ENCODE peak calls at places on chromosomes 6 and 20, in seven cellular contexts. K is colonic mucosa, G is psoas muscle, E is A549, R is MM.1S, N is choroid plexus epithelial cell, W is cardiac fibroblast. O is an unnamed sample.

GRCh38 chr6:122122686-122123085 is 276.8 kb upstream of the HSF2 start:
- DNase-seq in K (no peak), G (no peak), E (no peak), R (no peak), N (no peak), W (no peak), O (no peak)

GRCh38 chr6:145148392-145149175 is 586.7 kb downstream of the EPM2A start:
- DNase-seq in K (no peak), G (no peak), E (peak), R (peak), N (peak), W (peak), O (peak)

GRCh38 chr6:134247271-134247833 is 70.6 kb downstream of the SGK1 start:
- DNase-seq in K (no peak), G (no peak), E (no peak), R (peak), N (no peak), W (no peak), O (no peak)

GRCh38 chr6:47817749-47818148 is 35.9 kb downstream of the OPN5 start:
- DNase-seq in K (no peak), G (no peak), E (no peak), R (no peak), N (no peak), W (no peak), O (no peak)

GRCh38 chr6:68400396-68400795 is 234.7 kb upstream of the ADGRB3 start:
- DNase-seq in K (no peak), G (no peak), E (no peak), R (no peak), N (no peak), W (no peak), O (no peak)

GRCh38 chr6:157602521-157603288 is 220.3 kb upstream of the SNX9 start:
- DNase-seq in K (no peak), G (no peak), E (no peak), R (no peak), N (no peak), W (no peak), O (no peak)

GRCh38 chr20:46089076-46089337 is 755 bp downstream of the NCOA5 start:
- DNase-seq in K (no peak), G (no peak), E (peak), R (no peak), N (no peak), W (no peak), O (no peak)

GRCh38 chr20:59525500-59526241 is 78.7 kb upstream of the PHACTR3 start:
- DNase-seq in K (peak), G (peak), E (peak), R (peak), N (peak), W (peak), O (peak)

GRCh38 chr6:43122146-43122545 is 46.0 kb downstream of the PTK7 start:
- DNase-seq in K (no peak), G (no peak), E (no peak), R (no peak), N (no peak), W (no peak), O (no peak)

GRCh38 chr6:76772951-76773350 is 690.3 kb downstream of the HTR1B start:
- DNase-seq in K (no peak), G (no peak), E (no peak), R (no peak), N (no peak), W (no peak), O (no peak)

GRCh38 chr6:170265655-170266054 is 25.2 kb downstream of the DLL1 start:
- DNase-seq in K (peak), G (peak), E (no peak), R (no peak), N (no peak), W (peak), O (no peak)

GRCh38 chr6:127031511-127031910 is 87.0 kb upstream of the RSPO3 start:
- DNase-seq in K (no peak), G (no peak), E (no peak), R (no peak), N (peak), W (no peak), O (peak)

GRCh38 chr6:24537082-24537699 is 42.4 kb downstream of the ALDH5A1 start:
- DNase-seq in K (no peak), G (no peak), E (no peak), R (no peak), N (peak), W (no peak), O (no peak)

GRCh38 chr20:5540091-5540490 is 210.1 kb upstream of the SHLD1 start:
- DNase-seq in K (no peak), G (no peak), E (no peak), R (no peak), N (no peak), W (no peak), O (no peak)

GRCh38 chr6:12344949-12345693 is 55.0 kb downstream of the EDN1 start:
- DNase-seq in K (no peak), G (no peak), E (no peak), R (no peak), N (no peak), W (peak), O (no peak)

GRCh38 chr6:56250266-56250665 is 2.9 kb upstream of the COL21A1 start:
- DNase-seq in K (no peak), G (no peak), E (no peak), R (no peak), N (no peak), W (no peak), O (no peak)

GRCh38 chr6:1617466-1618304 is 8.0 kb downstream of the FOXC1 start:
- DNase-seq in K (no peak), G (peak), E (no peak), R (no peak), N (no peak), W (no peak), O (no peak)

GRCh38 chr6:170048615-170049256 is 242.1 kb downstream of the DLL1 start:
- DNase-seq in K (peak), G (peak), E (no peak), R (no peak), N (peak), W (peak), O (peak)

GRCh38 chr20:8254911-8255582 is 123.0 kb downstream of the PLCB1 start:
- DNase-seq in K (no peak), G (no peak), E (no peak), R (no peak), N (peak), W (no peak), O (peak)

DNA sequence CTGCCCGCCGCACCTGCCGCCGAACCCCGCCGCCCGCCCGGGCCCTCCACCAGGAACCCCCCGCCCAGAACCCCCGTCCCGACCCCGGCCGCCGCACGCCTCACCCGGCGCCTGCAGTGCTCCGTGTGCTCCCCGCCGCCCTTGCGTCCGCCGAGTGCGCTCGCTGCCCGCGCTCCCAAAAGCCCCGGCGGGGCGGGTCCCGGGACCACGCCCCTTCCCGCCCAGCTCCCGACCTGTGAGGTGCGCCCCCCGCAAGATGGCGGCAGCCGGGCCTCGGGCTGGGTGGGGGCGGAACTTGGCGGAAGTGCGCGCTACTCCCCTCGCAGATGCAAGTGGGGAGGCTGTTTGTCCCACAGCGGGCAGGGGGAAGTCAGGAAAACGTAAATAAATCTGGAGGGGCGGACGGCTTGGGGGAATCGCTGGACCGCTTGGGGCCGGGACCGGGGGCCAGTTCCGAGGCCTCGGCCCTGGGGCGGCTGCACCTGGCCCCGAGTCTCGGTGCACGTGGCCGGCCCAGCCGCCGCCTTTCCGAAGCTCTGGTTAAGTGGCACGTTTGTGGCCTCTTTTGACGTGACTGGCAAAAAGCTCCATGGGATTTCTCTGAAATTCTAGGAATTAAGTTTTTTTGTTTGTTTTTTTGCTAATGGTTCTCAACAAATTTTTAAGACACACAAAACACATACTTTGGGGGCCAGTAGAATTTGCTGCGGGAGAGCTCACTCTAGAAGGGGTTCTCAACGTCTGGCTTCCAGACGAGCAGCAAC is at the start of gene EZR:
- DNase-seq in K (peak), G (peak), E (peak), R (peak), N (peak), W (peak), O (peak)
- TF ChIP-seq CTCF in K (no peak), G (no peak), E (no peak), R (no peak), N (no peak), W (no peak), O (no peak)

DNA sequence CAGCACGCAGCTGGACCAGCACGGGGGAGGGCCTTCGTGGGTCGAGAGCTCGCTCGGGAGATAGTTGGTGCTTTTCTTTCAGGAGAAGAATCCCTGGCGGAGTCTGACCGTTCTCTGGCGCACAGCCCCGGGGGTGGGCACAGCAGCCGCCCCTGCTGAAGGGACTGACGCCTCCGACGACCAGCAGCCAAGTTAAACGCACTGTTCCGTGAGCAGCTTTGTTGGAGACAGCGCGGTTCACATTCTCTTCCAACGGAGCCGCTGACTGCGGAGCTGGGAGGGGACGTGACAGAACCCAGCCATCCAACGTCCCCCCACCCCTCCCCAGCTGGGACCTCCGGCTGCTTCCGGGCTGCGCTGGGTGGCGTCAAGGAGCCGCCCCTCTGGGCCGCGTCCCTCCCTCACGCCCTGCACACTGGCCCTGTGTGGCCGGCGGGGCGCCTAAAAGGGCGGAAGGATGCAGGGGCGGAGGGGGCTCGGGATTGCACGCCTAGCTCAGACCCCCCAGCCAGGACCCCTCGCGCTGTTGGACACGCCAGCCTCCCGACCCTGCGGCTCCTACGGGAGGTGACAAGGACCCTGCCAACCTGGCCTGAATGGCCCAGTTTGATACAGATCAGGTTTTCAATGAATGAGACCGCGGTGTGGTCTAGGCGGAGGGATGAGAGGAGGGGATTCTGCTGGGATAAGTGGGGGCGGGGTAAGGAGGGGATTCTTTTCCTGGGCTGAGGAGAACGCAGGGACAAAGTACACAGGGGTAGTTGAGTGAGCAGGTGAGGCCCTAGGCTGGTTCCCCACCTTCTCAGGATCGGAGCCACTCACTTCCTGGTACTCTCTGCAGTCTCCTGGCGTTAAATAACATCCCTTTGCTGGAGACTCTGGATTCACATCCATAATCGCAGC is 36.4 kb upstream of the KHDC1 start:
- DNase-seq in K (no peak), G (no peak), E (no peak), R (no peak), N (peak), W (no peak), O (no peak)
- H3K4me3 ChIP-seq in K (peak), G (peak), E (no peak), R (no peak), N (peak), W (peak), O (peak)

GRCh38 chr6:162854228-162854627 is 126.5 kb downstream of the PACRG start:
- DNase-seq in K (no peak), G (no peak), E (no peak), R (no peak), N (no peak), W (no peak), O (no peak)

GRCh38 chr6:162852810-162853577 is 125.2 kb downstream of the PACRG start:
- DNase-seq in K (no peak), G (no peak), E (no peak), R (no peak), N (no peak), W (no peak), O (no peak)

GRCh38 chr6:162857321-162857720 is 129.5 kb downstream of the PACRG start:
- DNase-seq in K (no peak), G (no peak), E (no peak), R (no peak), N (no peak), W (no peak), O (no peak)

GRCh38 chr6:162854734-162855191 is 127.0 kb downstream of the PACRG start:
- DNase-seq in K (no peak), G (no peak), E (no peak), R (no peak), N (no peak), W (no peak), O (no peak)

DNA sequence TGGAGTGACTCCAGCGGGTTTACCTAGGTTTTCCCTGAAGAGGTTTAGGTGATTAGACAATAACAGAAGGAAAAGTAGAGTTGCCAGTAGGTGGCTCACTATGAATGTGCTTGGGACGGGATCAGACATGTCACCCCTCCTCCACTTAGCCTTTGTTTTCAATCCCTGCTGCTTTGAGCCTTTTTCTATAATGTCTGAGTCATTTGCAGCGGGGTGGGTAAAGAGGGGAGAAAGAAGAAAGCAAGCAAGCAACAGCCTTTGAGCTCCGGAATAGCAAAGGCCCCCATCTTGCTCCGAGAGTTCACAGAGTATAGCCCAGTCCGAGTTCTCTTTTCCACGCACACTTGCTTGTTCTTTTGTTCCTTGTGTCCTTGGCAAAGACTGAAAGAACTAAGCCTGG is 129.1 kb downstream of the PACRG start:
- DNase-seq in K (no peak), G (no peak), E (peak), R (no peak), N (peak), W (peak), O (peak)
- TF ChIP-seq CTCF in K (peak), G (peak), E (peak), R (no peak), N (peak), W (peak), O (peak)

GRCh38 chr20:32527447-32528055 is 57.6 kb downstream of the NOL4L start:
- DNase-seq in K (no peak), G (no peak), E (no peak), R (no peak), N (no peak), W (no peak), O (no peak)
- H3K4me3 ChIP-seq in K (no peak), G (no peak), E (no peak), R (no peak), N (no peak), W (no peak), O (no peak)

GRCh38 chr20:50933589-50933988 is 2.4 kb upstream of the ADNP start:
- DNase-seq in K (no peak), G (no peak), E (no peak), R (no peak), N (no peak), W (no peak), O (no peak)
- TF ChIP-seq CTCF in K (no peak), G (no peak), E (no peak), R (no peak), N (no peak), W (no peak), O (no peak)

GRCh38 chr20:12531626-12532025 is 477.1 kb upstream of the SPTLC3 start:
- DNase-seq in K (no peak), G (no peak), E (no peak), R (no peak), N (no peak), W (no peak), O (no peak)

GRCh38 chr20:12528591-12529041 is 480.2 kb upstream of the SPTLC3 start:
- DNase-seq in K (no peak), G (no peak), E (no peak), R (no peak), N (no peak), W (no peak), O (no peak)
- H3K4me3 ChIP-seq in K (no peak), G (no peak), E (no peak), R (no peak), N (no peak), W (no peak), O (no peak)

GRCh38 chr20:56843817-56844216 is 214.7 kb downstream of the TFAP2C start:
- DNase-seq in K (no peak), G (no peak), E (no peak), R (no peak), N (peak), W (no peak), O (peak)
- TF ChIP-seq CTCF in K (no peak), G (no peak), E (no peak), R (no peak), N (peak), W (no peak), O (peak)

GRCh38 chr6:4133941-4134838 is 1.2 kb downstream of the ECI2 start:
- DNase-seq in K (peak), G (no peak), E (peak), R (peak), N (peak), W (peak), O (no peak)

GRCh38 chr6:4128748-4129147 is 6.6 kb downstream of the ECI2 start:
- DNase-seq in K (no peak), G (no peak), E (no peak), R (no peak), N (peak), W (peak), O (no peak)

GRCh38 chr6:4128072-4128471 is 7.3 kb downstream of the ECI2 start:
- DNase-seq in K (no peak), G (no peak), E (no peak), R (no peak), N (no peak), W (peak), O (no peak)

GRCh38 chr6:4129446-4129845 is 5.9 kb downstream of the ECI2 start:
- DNase-seq in K (no peak), G (no peak), E (no peak), R (no peak), N (no peak), W (no peak), O (no peak)

DNA sequence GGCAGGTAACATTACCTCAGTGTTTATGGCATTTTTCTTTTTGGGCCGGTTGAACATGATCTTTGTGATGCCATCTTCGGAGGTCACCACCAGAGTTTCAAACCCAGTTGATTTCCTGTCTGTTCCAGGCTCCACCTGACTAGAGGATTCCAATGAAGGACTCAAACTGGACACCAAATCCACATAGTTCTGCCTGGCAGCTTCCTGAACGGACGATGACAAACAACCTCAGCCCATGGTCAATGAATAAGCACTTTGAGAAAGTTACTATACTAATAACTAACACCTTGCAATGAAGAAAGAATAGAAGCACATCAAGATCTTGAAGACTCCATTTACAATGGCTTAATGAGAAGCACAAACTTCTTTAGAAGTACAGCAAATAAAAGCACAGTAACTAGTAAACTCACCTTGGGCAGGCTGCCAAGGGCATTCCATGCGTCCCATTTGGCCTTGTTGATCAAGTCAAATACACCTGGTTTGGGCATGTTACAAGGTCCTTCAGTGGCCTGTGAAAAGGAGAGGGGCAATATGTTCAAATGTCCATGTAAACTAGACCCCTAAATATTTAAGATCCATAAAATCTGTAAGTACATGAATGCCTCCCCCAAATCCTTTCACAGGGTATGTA is 4.9 kb downstream of the ECI2 start:
- DNase-seq in K (peak), G (no peak), E (no peak), R (no peak), N (no peak), W (no peak), O (no peak)
- H3K4me3 ChIP-seq in K (no peak), G (no peak), E (no peak), R (no peak), N (no peak), W (no peak), O (no peak)

O was measured in foreskin fibroblast.